ENCODE peak calls at places on chromosomes 13 and 19, in five cellular contexts. R, V, Y, G and E are unnamed samples.

GRCh38 chr13:50080158-50080855 is 65.1 kb downstream of the KCNRG start:
- DNase-seq in R (no peak), V (peak), Y (peak), G (peak), E (no peak)

GRCh38 chr13:29849071-29849541 is 1.3 kb downstream of the UBL3 start:
- DNase-seq in R (no peak), V (peak), Y (peak), G (no peak), E (no peak)

GRCh38 chr19:31349160-31349881 is at the start of gene TSHZ3:
- DNase-seq in R (peak), V (peak), Y (peak), G (peak), E (no peak)

GRCh38 chr13:39538826-39539555 is 64.0 kb downstream of the LHFPL6 start:
- DNase-seq in R (no peak), V (no peak), Y (no peak), G (no peak), E (no peak)

GRCh38 chr19:3575260-3575741 is 2.6 kb downstream of the HMG20B start:
- DNase-seq in R (no peak), V (peak), Y (no peak), G (peak), E (no peak)

GRCh38 chr19:40165362-40165937 is 25.8 kb upstream of the MAP3K10 start:
- DNase-seq in R (peak), V (peak), Y (no peak), G (peak), E (no peak)

GRCh38 chr13:51286135-51287002 is 53.1 kb upstream of the SERPINE3 start:
- DNase-seq in R (peak), V (peak), Y (peak), G (peak), E (no peak)

GRCh38 chr19:10817291-10818038 is 18.5 kb downstream of the TMED1 start:
- DNase-seq in R (peak), V (peak), Y (no peak), G (no peak), E (no peak)

GRCh38 chr19:18741566-18742121 is 49.5 kb downstream of the COMP start:
- DNase-seq in R (no peak), V (peak), Y (peak), G (peak), E (peak)

GRCh38 chr13:23372264-23372905 is 61.1 kb downstream of the SACS start:
- DNase-seq in R (no peak), V (no peak), Y (no peak), G (no peak), E (no peak)

GRCh38 chr13:23378009-23378632 is 55.4 kb downstream of the SACS start:
- DNase-seq in R (peak), V (peak), Y (no peak), G (no peak), E (no peak)

GRCh38 chr13:23377603-23378002 is 55.9 kb downstream of the SACS start:
- DNase-seq in R (peak), V (no peak), Y (no peak), G (no peak), E (no peak)

GRCh38 chr13:23380534-23380933 is 53.0 kb downstream of the SACS start:
- DNase-seq in R (no peak), V (no peak), Y (no peak), G (no peak), E (no peak)

GRCh38 chr13:23375007-23375971 is 58.2 kb downstream of the SACS start:
- DNase-seq in R (peak), V (peak), Y (peak), G (peak), E (peak)
- TF ChIP-seq CTCF in R (peak), V (no peak), Y (no peak), G (peak), E (peak)

GRCh38 chr13:33776510-33776909 is 41.4 kb upstream of the RFC3 start:
- DNase-seq in R (no peak), V (no peak), Y (no peak), G (no peak), E (no peak)
- TF ChIP-seq CTCF in R (no peak), V (no peak), Y (no peak), G (no peak), E (no peak)

DNA sequence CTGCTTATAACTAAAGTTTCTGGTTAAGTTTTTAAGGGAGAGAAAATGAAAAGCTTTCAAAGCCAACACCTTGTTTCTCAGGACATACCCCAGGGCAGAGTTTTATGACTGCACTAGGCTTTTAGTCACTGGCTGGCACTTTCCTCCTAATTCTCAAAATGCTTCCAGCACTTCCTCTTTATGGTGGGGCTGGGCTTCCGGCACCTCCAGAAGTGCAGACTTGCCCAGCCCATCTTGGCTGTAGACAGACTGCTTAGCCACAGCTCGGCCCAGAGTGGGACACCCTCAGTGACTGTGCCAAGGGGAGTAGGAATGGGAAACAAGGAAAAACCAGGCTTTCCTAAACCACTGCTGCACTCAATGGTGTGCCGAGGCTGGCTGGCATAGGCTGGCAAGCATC is 23.2 kb upstream of the GTF3A start:
- DNase-seq in R (no peak), V (peak), Y (no peak), G (no peak), E (no peak)
- TF ChIP-seq CTCF in R (no peak), V (no peak), Y (no peak), G (no peak), E (no peak)

DNA sequence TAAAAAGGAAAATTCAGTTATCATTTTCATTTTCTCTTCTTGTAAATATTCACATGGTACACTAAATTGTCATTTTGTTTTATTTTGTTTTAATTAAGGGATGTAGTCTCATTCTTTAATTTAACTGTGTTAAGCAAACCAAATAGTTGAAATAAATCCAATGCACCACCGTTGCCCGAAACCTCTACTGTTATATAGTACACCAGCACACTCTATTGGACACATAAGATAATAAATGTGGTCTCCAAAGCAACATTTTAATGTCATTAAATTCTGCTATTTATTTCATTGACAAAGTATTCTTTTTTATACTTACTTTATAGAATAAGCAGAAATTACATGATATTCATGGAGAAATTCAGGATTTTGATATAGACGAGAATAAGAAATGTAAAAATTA is 156.4 kb upstream of the FREM2 start:
- DNase-seq in R (no peak), V (no peak), Y (no peak), G (no peak), E (no peak)
- TF ChIP-seq CTCF in R (peak), V (no peak), Y (peak), G (no peak), E (peak)

DNA sequence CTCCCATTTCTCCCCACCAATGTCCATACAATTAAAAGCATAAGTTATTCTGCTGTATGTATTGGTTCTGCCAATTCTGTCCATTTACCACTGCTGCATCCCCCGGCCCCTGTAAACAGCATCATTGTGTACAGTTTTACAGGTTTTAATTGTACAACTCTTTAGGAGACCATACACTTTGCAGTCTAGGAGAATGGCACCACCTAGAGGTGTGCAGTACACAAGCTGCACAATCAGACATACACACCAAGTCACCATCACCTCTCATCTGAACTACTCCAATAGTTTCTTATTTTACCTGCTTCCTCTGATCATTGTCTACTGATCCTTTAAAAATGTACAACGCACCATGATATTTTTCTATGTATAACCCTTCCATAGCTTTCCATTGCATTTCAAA is 855.9 kb upstream of the KLHL1 start:
- DNase-seq in R (no peak), V (no peak), Y (no peak), G (no peak), E (no peak)
- TF ChIP-seq CTCF in R (no peak), V (no peak), Y (no peak), G (peak), E (peak)

GRCh38 chr13:46050771-46051170 is 1.8 kb downstream of the ZC3H13 start:
- DNase-seq in R (no peak), V (no peak), Y (no peak), G (no peak), E (no peak)

GRCh38 chr13:46051958-46052313 is 610 bp downstream of the ZC3H13 start:
- DNase-seq in R (no peak), V (no peak), Y (no peak), G (no peak), E (no peak)

GRCh38 chr13:46053162-46054012 is 841 bp upstream of the ZC3H13 start:
- DNase-seq in R (no peak), V (no peak), Y (no peak), G (no peak), E (no peak)

GRCh38 chr13:46057251-46058015 is 4.9 kb upstream of the ZC3H13 start:
- DNase-seq in R (no peak), V (no peak), Y (no peak), G (no peak), E (no peak)

GRCh38 chr13:46052314-46053161 is at the start of gene ZC3H13:
- DNase-seq in R (peak), V (peak), Y (peak), G (peak), E (peak)
- TF ChIP-seq CTCF in R (peak), V (no peak), Y (peak), G (peak), E (peak)

GRCh38 chr19:8501547-8501946 is 893 bp downstream of the PRAM1 start:
- DNase-seq in R (no peak), V (no peak), Y (no peak), G (no peak), E (no peak)

GRCh38 chr19:8501968-8502367 is 472 bp downstream of the PRAM1 start:
- DNase-seq in R (no peak), V (no peak), Y (no peak), G (no peak), E (no peak)

GRCh38 chr19:8500158-8500557 is 2.3 kb downstream of the PRAM1 start:
- DNase-seq in R (no peak), V (no peak), Y (no peak), G (no peak), E (no peak)

GRCh38 chr19:8498295-8498694 is 4.1 kb downstream of the PRAM1 start:
- DNase-seq in R (no peak), V (no peak), Y (no peak), G (no peak), E (no peak)

GRCh38 chr19:8499048-8499833 is 3.2 kb downstream of the PRAM1 start:
- DNase-seq in R (no peak), V (no peak), Y (no peak), G (no peak), E (no peak)
- TF ChIP-seq CTCF in R (no peak), V (no peak), Y (no peak), G (no peak), E (no peak)

GRCh38 chr19:42872608-42873007 is 6.9 kb downstream of the PSG1 start:
- DNase-seq in R (no peak), V (no peak), Y (no peak), G (no peak), E (no peak)
- TF ChIP-seq CTCF in R (no peak), V (no peak), Y (no peak), G (no peak), E (no peak)